ENCODE peak calls at places on chromosomes 11 and 22, in ten cellular contexts. One of them, this sample, is unnamed.

GRCh38 chr11:57348052-57348451 is 9.9 kb downstream of the P2RX3 start:
- DNase-seq in GM13977: no peak
- DNase-seq in RWPE1: no peak
- DNase-seq in brain microvascular endothelial cell: no peak
- DNase-seq in astrocyte of the spinal cord: no peak
- DNase-seq in GM20000: no peak
- DNase-seq in glutamatergic neuron: no peak
- DNase-seq in PC-3: no peak
- DNase-seq in Peyer's patch: no peak
- DNase-seq in HL-60: no peak
- DNase-seq in this sample: no peak

GRCh38 chr11:70302086-70302752 is 31.7 kb downstream of the PPFIA1 start:
- DNase-seq in GM13977: no peak
- DNase-seq in RWPE1: no peak
- DNase-seq in brain microvascular endothelial cell: no peak
- DNase-seq in astrocyte of the spinal cord: no peak
- DNase-seq in GM20000: no peak
- DNase-seq in glutamatergic neuron: no peak
- DNase-seq in PC-3: no peak
- DNase-seq in Peyer's patch: no peak
- DNase-seq in HL-60: no peak
- DNase-seq in this sample: no peak

GRCh38 chr11:72621008-72621610 is 53.1 kb downstream of the PDE2A start:
- DNase-seq in GM13977: no peak
- DNase-seq in RWPE1: no peak
- DNase-seq in brain microvascular endothelial cell: no peak
- DNase-seq in astrocyte of the spinal cord: no peak
- DNase-seq in GM20000: no peak
- DNase-seq in glutamatergic neuron: no peak
- DNase-seq in PC-3: no peak
- DNase-seq in Peyer's patch: no peak
- DNase-seq in HL-60: no peak
- DNase-seq in this sample: no peak

GRCh38 chr11:80379620-80380278 is 938.9 kb upstream of the TENM4 start:
- DNase-seq in GM13977: no peak
- DNase-seq in RWPE1: no peak
- DNase-seq in brain microvascular endothelial cell: no peak
- DNase-seq in astrocyte of the spinal cord: no peak
- DNase-seq in GM20000: no peak
- DNase-seq in glutamatergic neuron: no peak
- DNase-seq in PC-3: no peak
- DNase-seq in Peyer's patch: no peak
- DNase-seq in HL-60: no peak
- DNase-seq in this sample: no peak

GRCh38 chr11:19953342-19953741 is 206.9 kb downstream of the DBX1 start:
- DNase-seq in GM13977: no peak
- DNase-seq in RWPE1: no peak
- DNase-seq in brain microvascular endothelial cell: peak; percentile 51
- DNase-seq in astrocyte of the spinal cord: peak; percentile 63
- DNase-seq in GM20000: no peak
- DNase-seq in glutamatergic neuron: no peak
- DNase-seq in PC-3: no peak
- DNase-seq in Peyer's patch: no peak
- DNase-seq in HL-60: no peak
- DNase-seq in this sample: no peak

GRCh38 chr11:118996926-118997626 is 862 bp upstream of the CENATAC start:
- DNase-seq in GM13977: peak; percentile 78
- DNase-seq in RWPE1: no peak
- DNase-seq in brain microvascular endothelial cell: no peak
- DNase-seq in astrocyte of the spinal cord: peak; percentile 17
- DNase-seq in GM20000: peak; percentile 76
- DNase-seq in glutamatergic neuron: no peak
- DNase-seq in PC-3: peak; percentile 31
- DNase-seq in Peyer's patch: no peak
- DNase-seq in HL-60: peak; percentile 71
- DNase-seq in this sample: no peak

GRCh38 chr11:112280268-112281126 is 19.8 kb upstream of the PLET1 start:
- DNase-seq in GM13977: peak; percentile 83
- DNase-seq in RWPE1: peak; percentile 82
- DNase-seq in brain microvascular endothelial cell: peak; percentile 78
- DNase-seq in astrocyte of the spinal cord: peak; percentile 82
- DNase-seq in GM20000: peak; percentile 82
- DNase-seq in glutamatergic neuron: peak; percentile 60
- DNase-seq in PC-3: peak; percentile 91
- DNase-seq in Peyer's patch: peak; percentile 56
- DNase-seq in HL-60: peak; percentile 67
- DNase-seq in this sample: peak; percentile 61

GRCh38 chr11:5507177-5507576 is 2.6 kb downstream of the UBQLN3 start:
- DNase-seq in GM13977: no peak
- DNase-seq in RWPE1: no peak
- DNase-seq in brain microvascular endothelial cell: no peak
- DNase-seq in astrocyte of the spinal cord: no peak
- DNase-seq in GM20000: no peak
- DNase-seq in glutamatergic neuron: no peak
- DNase-seq in PC-3: no peak
- DNase-seq in Peyer's patch: no peak
- DNase-seq in HL-60: no peak
- DNase-seq in this sample: no peak

GRCh38 chr22:39309881-39310714 is 9.3 kb downstream of the RPL3 start:
- DNase-seq in GM13977: no peak
- DNase-seq in RWPE1: peak; percentile 59
- DNase-seq in brain microvascular endothelial cell: peak; percentile 53
- DNase-seq in astrocyte of the spinal cord: no peak
- DNase-seq in GM20000: no peak
- DNase-seq in glutamatergic neuron: no peak
- DNase-seq in PC-3: peak; percentile 36
- DNase-seq in Peyer's patch: peak; percentile 45
- DNase-seq in HL-60: no peak
- DNase-seq in this sample: no peak

GRCh38 chr11:35995872-35996271 is 52.0 kb downstream of the LDLRAD3 start:
- DNase-seq in GM13977: no peak
- DNase-seq in RWPE1: no peak
- DNase-seq in brain microvascular endothelial cell: no peak
- DNase-seq in astrocyte of the spinal cord: no peak
- DNase-seq in GM20000: no peak
- DNase-seq in glutamatergic neuron: no peak
- DNase-seq in PC-3: no peak
- DNase-seq in Peyer's patch: no peak
- DNase-seq in HL-60: no peak
- DNase-seq in this sample: no peak

GRCh38 chr11:16777576-16777975 is 39.1 kb downstream of the C11orf58 start:
- DNase-seq in GM13977: no peak
- DNase-seq in RWPE1: no peak
- DNase-seq in brain microvascular endothelial cell: no peak
- DNase-seq in astrocyte of the spinal cord: no peak
- DNase-seq in GM20000: no peak
- DNase-seq in glutamatergic neuron: no peak
- DNase-seq in PC-3: no peak
- DNase-seq in Peyer's patch: no peak
- DNase-seq in HL-60: no peak
- DNase-seq in this sample: no peak

GRCh38 chr22:46070215-46070721 is 80.1 kb upstream of the PPARA start:
- DNase-seq in GM13977: no peak
- DNase-seq in RWPE1: no peak
- DNase-seq in brain microvascular endothelial cell: no peak
- DNase-seq in astrocyte of the spinal cord: no peak
- DNase-seq in GM20000: no peak
- DNase-seq in glutamatergic neuron: no peak
- DNase-seq in PC-3: peak; percentile 45
- DNase-seq in Peyer's patch: peak; percentile 89
- DNase-seq in HL-60: peak; percentile 71
- DNase-seq in this sample: no peak

GRCh38 chr11:11081786-11082185 is 223.9 kb upstream of the ZBED5 start:
- DNase-seq in GM13977: no peak
- DNase-seq in RWPE1: no peak
- DNase-seq in brain microvascular endothelial cell: no peak
- DNase-seq in astrocyte of the spinal cord: no peak
- DNase-seq in GM20000: no peak
- DNase-seq in glutamatergic neuron: no peak
- DNase-seq in PC-3: no peak
- DNase-seq in Peyer's patch: no peak
- DNase-seq in HL-60: no peak
- DNase-seq in this sample: no peak

GRCh38 chr22:28601915-28602314 is 77.7 kb downstream of the TTC28 start:
- DNase-seq in GM13977: no peak
- DNase-seq in RWPE1: no peak
- DNase-seq in brain microvascular endothelial cell: no peak
- DNase-seq in astrocyte of the spinal cord: no peak
- DNase-seq in GM20000: no peak
- DNase-seq in glutamatergic neuron: no peak
- DNase-seq in PC-3: no peak
- DNase-seq in Peyer's patch: no peak
- DNase-seq in HL-60: no peak
- DNase-seq in this sample: no peak

GRCh38 chr11:46701078-46701654 is 335 bp downstream of the ZNF408 start:
- DNase-seq in GM13977: no peak
- DNase-seq in RWPE1: no peak
- DNase-seq in brain microvascular endothelial cell: no peak
- DNase-seq in astrocyte of the spinal cord: no peak
- DNase-seq in GM20000: no peak
- DNase-seq in glutamatergic neuron: no peak
- DNase-seq in PC-3: no peak
- DNase-seq in Peyer's patch: no peak
- DNase-seq in HL-60: no peak
- DNase-seq in this sample: no peak

GRCh38 chr11:78377625-78378418 is 39.8 kb downstream of the GAB2 start:
- DNase-seq in GM13977: no peak
- DNase-seq in RWPE1: no peak
- DNase-seq in brain microvascular endothelial cell: no peak
- DNase-seq in astrocyte of the spinal cord: no peak
- DNase-seq in GM20000: no peak
- DNase-seq in glutamatergic neuron: no peak
- DNase-seq in PC-3: no peak
- DNase-seq in Peyer's patch: no peak
- DNase-seq in HL-60: no peak
- DNase-seq in this sample: no peak

GRCh38 chr11:110710520-110711381 is 1.5 kb downstream of the ARHGAP20 start:
- DNase-seq in GM13977: no peak
- DNase-seq in RWPE1: peak; percentile 28
- DNase-seq in brain microvascular endothelial cell: no peak
- DNase-seq in astrocyte of the spinal cord: peak; percentile 26
- DNase-seq in GM20000: peak; percentile 31
- DNase-seq in glutamatergic neuron: peak; percentile 17
- DNase-seq in PC-3: no peak
- DNase-seq in Peyer's patch: peak; percentile 55
- DNase-seq in HL-60: no peak
- DNase-seq in this sample: peak; percentile 12

GRCh38 chr11:102154806-102155205 is 44.6 kb downstream of the YAP1 start:
- DNase-seq in GM13977: no peak
- DNase-seq in RWPE1: no peak
- DNase-seq in brain microvascular endothelial cell: no peak
- DNase-seq in astrocyte of the spinal cord: no peak
- DNase-seq in GM20000: no peak
- DNase-seq in glutamatergic neuron: no peak
- DNase-seq in PC-3: no peak
- DNase-seq in Peyer's patch: no peak
- DNase-seq in HL-60: no peak
- DNase-seq in this sample: no peak

GRCh38 chr11:78350101-78350645 is 67.4 kb downstream of the GAB2 start:
- DNase-seq in GM13977: no peak
- DNase-seq in RWPE1: no peak
- DNase-seq in brain microvascular endothelial cell: no peak
- DNase-seq in astrocyte of the spinal cord: peak; percentile 39
- DNase-seq in GM20000: no peak
- DNase-seq in glutamatergic neuron: no peak
- DNase-seq in PC-3: no peak
- DNase-seq in Peyer's patch: no peak
- DNase-seq in HL-60: peak; percentile 21
- DNase-seq in this sample: no peak

GRCh38 chr11:90434858-90435257 is 212.0 kb upstream of the CHORDC1 start:
- DNase-seq in GM13977: no peak
- DNase-seq in RWPE1: no peak
- DNase-seq in brain microvascular endothelial cell: peak; percentile 21
- DNase-seq in astrocyte of the spinal cord: no peak
- DNase-seq in GM20000: no peak
- DNase-seq in glutamatergic neuron: no peak
- DNase-seq in PC-3: peak; percentile 56
- DNase-seq in Peyer's patch: no peak
- DNase-seq in HL-60: no peak
- DNase-seq in this sample: no peak
- TF ChIP-seq CTCF in GM13977: peak; percentile 11
- TF ChIP-seq CTCF in RWPE1: no peak
- TF ChIP-seq CTCF in brain microvascular endothelial cell: no peak
- TF ChIP-seq CTCF in astrocyte of the spinal cord: no peak
- TF ChIP-seq CTCF in GM20000: no peak
- TF ChIP-seq CTCF in glutamatergic neuron: no peak
- TF ChIP-seq CTCF in PC-3: peak; percentile 56
- TF ChIP-seq CTCF in Peyer's patch: peak; percentile 4
- TF ChIP-seq CTCF in HL-60: peak; percentile 14
- TF ChIP-seq CTCF in this sample: peak; percentile 61

GRCh38 chr11:113998574-113998973 is 23.7 kb downstream of the HTR3A start:
- DNase-seq in GM13977: no peak
- DNase-seq in RWPE1: no peak
- DNase-seq in brain microvascular endothelial cell: no peak
- DNase-seq in astrocyte of the spinal cord: no peak
- DNase-seq in GM20000: no peak
- DNase-seq in glutamatergic neuron: no peak
- DNase-seq in PC-3: no peak
- DNase-seq in Peyer's patch: no peak
- DNase-seq in HL-60: no peak
- DNase-seq in this sample: peak; percentile 48
- TF ChIP-seq CTCF in GM13977: no peak
- TF ChIP-seq CTCF in RWPE1: no peak
- TF ChIP-seq CTCF in brain microvascular endothelial cell: no peak
- TF ChIP-seq CTCF in astrocyte of the spinal cord: no peak
- TF ChIP-seq CTCF in GM20000: no peak
- TF ChIP-seq CTCF in glutamatergic neuron: no peak
- TF ChIP-seq CTCF in PC-3: no peak
- TF ChIP-seq CTCF in Peyer's patch: no peak
- TF ChIP-seq CTCF in HL-60: no peak
- TF ChIP-seq CTCF in this sample: no peak

DNA sequence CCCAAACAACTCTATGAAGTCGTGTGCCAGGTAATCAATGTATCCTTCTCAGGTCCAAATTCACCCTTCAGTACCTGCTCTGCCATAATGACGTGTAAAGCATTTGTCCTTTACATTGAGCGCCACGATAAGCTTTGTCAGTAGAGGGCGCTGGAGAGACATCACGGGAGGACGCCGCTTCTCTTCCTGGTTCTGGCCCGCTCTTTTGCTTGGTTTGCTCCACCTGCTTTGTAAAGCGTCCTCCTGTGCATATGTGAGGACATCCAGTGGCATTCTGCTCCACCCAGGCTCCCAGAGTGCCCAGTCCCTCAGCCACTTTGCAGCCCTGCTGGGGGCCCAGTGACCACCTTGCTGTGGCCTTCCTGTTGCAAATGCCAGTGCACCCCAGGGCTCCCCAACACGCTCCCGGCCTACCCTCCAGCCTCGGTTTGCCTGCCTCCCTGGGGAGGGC is 61.1 kb downstream of the WT1 start:
- DNase-seq in GM13977: peak; percentile 72
- DNase-seq in RWPE1: no peak
- DNase-seq in brain microvascular endothelial cell: no peak
- DNase-seq in astrocyte of the spinal cord: no peak
- DNase-seq in GM20000: peak; percentile 72
- DNase-seq in glutamatergic neuron: peak; percentile 61
- DNase-seq in PC-3: peak; percentile 37
- DNase-seq in Peyer's patch: no peak
- DNase-seq in HL-60: peak; percentile 57
- DNase-seq in this sample: peak; percentile 25
- TF ChIP-seq CTCF in GM13977: peak; percentile 65
- TF ChIP-seq CTCF in RWPE1: peak; percentile 31
- TF ChIP-seq CTCF in brain microvascular endothelial cell: peak; percentile 55
- TF ChIP-seq CTCF in astrocyte of the spinal cord: peak; percentile 51
- TF ChIP-seq CTCF in GM20000: peak; percentile 56
- TF ChIP-seq CTCF in glutamatergic neuron: peak; percentile 64
- TF ChIP-seq CTCF in PC-3: peak; percentile 65
- TF ChIP-seq CTCF in Peyer's patch: peak; percentile 16
- TF ChIP-seq CTCF in HL-60: peak; percentile 90
- TF ChIP-seq CTCF in this sample: peak; percentile 64

GRCh38 chr11:65118097-65118837 is 766 bp upstream of the ZNHIT2 start:
- DNase-seq in GM13977: no peak
- DNase-seq in RWPE1: no peak
- DNase-seq in brain microvascular endothelial cell: no peak
- DNase-seq in astrocyte of the spinal cord: no peak
- DNase-seq in GM20000: no peak
- DNase-seq in glutamatergic neuron: no peak
- DNase-seq in PC-3: no peak
- DNase-seq in Peyer's patch: no peak
- DNase-seq in HL-60: no peak
- DNase-seq in this sample: no peak
- TF ChIP-seq CTCF in GM13977: no peak
- TF ChIP-seq CTCF in RWPE1: peak; percentile 54
- TF ChIP-seq CTCF in brain microvascular endothelial cell: no peak
- TF ChIP-seq CTCF in astrocyte of the spinal cord: no peak
- TF ChIP-seq CTCF in GM20000: no peak
- TF ChIP-seq CTCF in glutamatergic neuron: peak; percentile 48
- TF ChIP-seq CTCF in PC-3: no peak
- TF ChIP-seq CTCF in Peyer's patch: no peak
- TF ChIP-seq CTCF in HL-60: no peak
- TF ChIP-seq CTCF in this sample: peak; percentile 52

This sample was measured in neural crest cell.